ENCODE peak calls at places on chromosomes 6 and 20, in seven cellular contexts. T is heart left ventricle, H is mammary epithelial cell, C is hepatocyte, M is dorsolateral prefrontal cortex, F is lower lobe of right lung, D is sigmoid colon. P is an unnamed sample.

GRCh38 chr6:154649723-154650122 is 83.5 kb upstream of the SCAF8 start:
- DNase-seq in H (peak; percentile 24), D (no peak), M (no peak), C (no peak), F (no peak), T (no peak), P (no peak)

GRCh38 chr6:11317885-11318771 is 85.7 kb upstream of the NEDD9 start:
- DNase-seq in M (no peak), C (peak; percentile 91), D (peak; percentile 85), F (peak; percentile 59), H (peak; percentile 99), T (peak; percentile 50), P (peak; percentile 99)

GRCh38 chr6:22807818-22808217 is 238.5 kb downstream of the HDGFL1 start:
- DNase-seq in C (no peak), T (no peak), D (no peak), F (no peak), H (no peak), M (no peak), P (no peak)

GRCh38 chr6:147141690-147142308 is 62.4 kb upstream of the STXBP5 start:
- DNase-seq in F (no peak), D (no peak), C (peak; percentile 50), M (no peak), H (peak; percentile 56), T (no peak), P (peak; percentile 71)

GRCh38 chr6:5036309-5036708 is 32.5 kb upstream of the RPP40 start:
- DNase-seq in D (no peak), H (peak; percentile 19), T (no peak), M (no peak), F (no peak), C (peak; percentile 87), P (peak; percentile 68)

GRCh38 chr6:82906951-82907350 is 158.7 kb downstream of the UBE3D start:
- DNase-seq in C (peak; percentile 16), M (no peak), D (no peak), F (no peak), T (no peak), H (peak; percentile 64), P (peak; percentile 62)

GRCh38 chr20:44601801-44602204 is 19.4 kb downstream of the PKIG start:
- DNase-seq in D (peak; percentile 92), M (no peak), F (no peak), H (no peak), T (peak; percentile 89), C (peak; percentile 34), P (no peak)

GRCh38 chr20:47610247-47610944 is 108.7 kb downstream of the NCOA3 start:
- DNase-seq in H (peak; percentile 69), C (peak; percentile 45), D (peak; percentile 71), F (no peak), M (no peak), T (no peak), P (peak; percentile 28)

GRCh38 chr6:134590449-134590848 is 272.5 kb upstream of the SGK1 start:
- DNase-seq in C (no peak), H (peak; percentile 51), T (no peak), M (no peak), F (no peak), D (no peak), P (peak; percentile 90)

GRCh38 chr6:37566209-37566859 is 66.6 kb upstream of the CCDC167 start:
- DNase-seq in F (peak; percentile 58), H (peak; percentile 13), C (peak; percentile 68), M (peak; percentile 58), T (peak; percentile 54), D (no peak), P (no peak)

GRCh38 chr20:46050885-46051284 is 21.9 kb downstream of the SLC12A5 start:
- DNase-seq in C (no peak), H (no peak), F (no peak), T (no peak), D (no peak), M (no peak), P (no peak)

GRCh38 chr6:139251377-139252017 is 40.3 kb downstream of the TXLNB start:
- DNase-seq in C (no peak), H (no peak), F (no peak), D (no peak), M (no peak), T (no peak), P (no peak)

GRCh38 chr6:6003334-6004146 is 3.2 kb downstream of the NRN1 start:
- DNase-seq in T (no peak), H (peak; percentile 38), C (no peak), D (no peak), M (no peak), F (peak; percentile 63), P (no peak)

GRCh38 chr6:148954934-148955915 is 208.4 kb downstream of the UST start:
- DNase-seq in C (peak; percentile 44), D (no peak), T (no peak), H (no peak), M (no peak), F (no peak), P (no peak)

GRCh38 chr6:34338811-34339210 is 53.7 kb downstream of the NUDT3 start:
- DNase-seq in C (no peak), F (no peak), T (no peak), H (no peak), D (no peak), M (no peak), P (no peak)

GRCh38 chr6:9646346-9647042 is 768.4 kb downstream of the TFAP2A start:
- DNase-seq in M (no peak), F (no peak), T (peak; percentile 33), H (peak; percentile 54), D (no peak), C (peak; percentile 11), P (peak; percentile 22)

GRCh38 chr6:132499757-132500156 is 13.2 kb downstream of the STX7 start:
- DNase-seq in D (no peak), M (no peak), F (no peak), T (no peak), C (no peak), H (no peak), P (no peak)

GRCh38 chr6:53691667-53692133 is 26.1 kb upstream of the KLHL31 start:
- DNase-seq in D (no peak), F (no peak), M (no peak), T (no peak), H (peak; percentile 36), C (no peak), P (peak; percentile 65)

GRCh38 chr20:43916073-43916874 is 1.6 kb downstream of the TOX2 start:
- DNase-seq in H (no peak), C (peak; percentile 23), T (no peak), M (no peak), F (no peak), D (no peak), P (no peak)

GRCh38 chr6:88455317-88455716 is 289.2 kb upstream of the CNR1 start:
- DNase-seq in D (no peak), H (no peak), M (no peak), C (no peak), F (no peak), T (peak; percentile 56), P (no peak)

GRCh38 chr6:6875818-6876470 is 231.8 kb upstream of the RREB1 start:
- DNase-seq in C (peak; percentile 68), M (no peak), D (no peak), F (no peak), H (peak; percentile 71), T (no peak), P (peak; percentile 87)

GRCh38 chr6:129432738-129433137 is 277.2 kb downstream of the ARHGAP18 start:
- DNase-seq in D (no peak), F (no peak), T (no peak), C (no peak), M (no peak), H (peak; percentile 9), P (peak; percentile 17)

DNA sequence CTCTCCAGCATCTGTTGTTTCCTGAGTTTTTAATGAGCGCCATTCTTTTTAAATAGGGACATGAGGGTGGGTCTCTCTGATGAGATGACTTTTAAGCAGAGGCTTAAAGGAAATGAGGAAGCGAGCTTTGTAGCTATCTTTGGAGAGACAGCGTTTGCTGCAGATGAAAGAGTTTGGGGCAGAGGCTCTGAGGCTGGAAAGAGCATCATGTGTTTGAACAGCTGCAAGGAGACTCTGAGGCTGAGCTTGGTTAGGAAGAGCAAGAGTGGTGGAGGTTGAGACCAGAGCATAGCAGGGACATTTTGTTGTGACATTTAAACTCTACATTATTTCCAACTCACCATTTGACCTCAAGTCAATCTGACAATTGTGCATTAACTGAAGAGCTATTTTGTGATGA is 38.3 kb upstream of the TMX4 start:
- DNase-seq in F (no peak), T (no peak), D (no peak), C (no peak), M (no peak), H (no peak), P (no peak)
- H3K27ac ChIP-seq in F (no peak overlapping the region), T (no peak overlapping the region), D (no peak overlapping the region), C (no peak overlapping the region), M (no peak overlapping the region), H (no peak overlapping the region), P (no peak overlapping the region)

DNA sequence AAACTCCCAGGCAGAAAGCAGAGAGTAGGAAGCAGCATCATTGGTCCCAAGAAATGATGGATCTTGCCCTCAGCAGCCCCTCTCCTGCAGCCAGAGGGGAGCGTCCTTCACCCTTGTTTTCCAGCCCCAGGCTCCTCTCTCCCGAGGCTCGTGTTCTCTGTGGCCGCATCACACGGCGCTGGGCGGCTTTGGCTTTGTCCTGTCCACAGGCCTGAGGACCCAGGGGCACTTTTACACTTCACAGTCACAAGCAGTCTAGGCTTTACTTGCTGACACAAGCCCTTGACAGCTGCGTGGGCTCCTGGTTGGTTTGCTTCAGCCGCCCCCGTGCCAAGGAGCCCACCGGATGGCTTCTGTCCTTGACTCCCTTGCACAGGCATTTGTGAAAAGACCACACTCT is 175.4 kb upstream of the THBS2 start:
- DNase-seq in C (no peak), D (no peak), T (no peak), M (no peak), H (no peak), F (no peak), P (no peak)
- H3K27ac ChIP-seq in C (no peak overlapping the region), D (peak overlapping the region; percentile 64), T (peak overlapping the region; percentile 76), M (no peak overlapping the region), H (no peak overlapping the region), F (no peak overlapping the region), P (no peak overlapping the region)

GRCh38 chr6:31559958-31560696 is 12.0 kb upstream of the LTA start:
- DNase-seq in M (no peak), H (peak; percentile 66), F (peak; percentile 68), D (peak; percentile 73), C (peak; percentile 51), T (peak; percentile 74), P (no peak)
- H3K27ac ChIP-seq in M (peak overlapping the region; percentile 33), H (no peak overlapping the region), F (peak overlapping the region; percentile 75), D (peak overlapping the region; percentile 54), C (peak overlapping the region; percentile 34), T (peak overlapping the region; percentile 84), P (no peak overlapping the region)

DNA sequence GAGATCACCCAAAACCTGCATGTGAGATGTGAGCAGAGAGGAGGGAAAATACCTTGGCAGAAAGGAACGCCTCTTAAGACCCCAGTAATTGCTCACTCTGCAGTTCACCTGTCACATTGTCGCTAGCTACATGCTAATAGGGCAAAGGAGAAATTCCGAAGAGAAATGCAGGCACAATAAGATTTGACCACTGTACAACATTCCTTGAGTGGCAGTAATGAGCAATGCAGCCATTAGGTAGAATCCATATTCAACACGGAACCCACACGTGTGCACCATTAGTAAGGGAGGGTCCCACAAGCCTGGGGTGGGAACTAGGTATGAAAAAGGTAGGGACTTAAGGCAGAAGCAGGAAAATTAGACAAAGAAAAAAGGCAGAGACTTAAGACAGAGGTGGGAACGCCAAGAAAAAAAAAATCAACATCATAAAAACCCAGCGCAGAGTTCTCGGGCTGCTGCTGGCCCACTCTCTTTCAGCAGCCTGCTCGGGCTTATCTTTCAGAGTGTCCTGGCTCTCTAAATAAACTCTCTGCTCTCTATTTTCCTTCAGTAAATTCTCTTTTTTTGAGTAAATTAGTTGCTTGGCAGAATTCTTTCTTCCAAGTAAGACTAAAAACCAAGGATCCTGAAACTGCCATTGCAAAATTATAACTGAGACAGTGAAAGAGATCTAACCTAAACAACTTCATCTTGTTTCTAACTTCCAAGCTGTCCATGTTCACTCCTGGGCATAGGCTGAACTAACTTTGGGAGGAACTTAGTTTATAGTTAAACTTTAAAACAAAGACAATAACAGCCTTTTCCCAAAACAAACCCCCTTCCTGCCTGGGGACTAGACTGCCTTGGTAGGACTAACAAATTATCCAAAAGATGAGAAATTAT is 116.5 kb downstream of the CD24 start:
- DNase-seq in H (no peak), D (no peak), T (no peak), C (no peak), F (no peak), M (no peak), P (no peak)
- H3K27ac ChIP-seq in H (peak overlapping the region; percentile 52), D (no peak overlapping the region), T (no peak overlapping the region), C (peak overlapping the region; percentile 73), F (no peak overlapping the region), M (no peak overlapping the region), P (peak overlapping the region; percentile 86)